ENCODE peak calls at places on chromosomes 1 and 21, in nine cellular contexts. W is Panc1, A is K562, V is HepG2, S is HL-60, P is GM23338, J is SK-N-SH, I is GM12878, O is A549. N is an unnamed sample.

GRCh38 chr1:88799433-88799832 is 91.9 kb downstream of the GTF2B start:
- DNase-seq in W (no peak), A (no peak), V (no peak), S (peak), P (no peak), J (no peak), I (no peak), O (no peak), N (no peak)

GRCh38 chr21:39647476-39647875 is 34.7 kb downstream of the B3GALT5 start:
- DNase-seq in W (no peak), A (no peak), V (no peak), S (no peak), P (no peak), J (no peak), I (no peak), O (no peak), N (no peak)

GRCh38 chr1:234261545-234261944 is 111.7 kb upstream of the COA6 start:
- DNase-seq in W (no peak), A (no peak), V (no peak), S (no peak), P (no peak), J (no peak), I (no peak), O (no peak), N (no peak)

GRCh38 chr21:37384416-37384815 is 17.8 kb downstream of the DYRK1A start:
- DNase-seq in W (no peak), A (no peak), V (no peak), S (no peak), P (no peak), J (no peak), I (no peak), O (no peak), N (no peak)

GRCh38 chr1:23210351-23210785 is 6.9 kb downstream of the HTR1D start:
- DNase-seq in W (no peak), A (no peak), V (no peak), S (no peak), P (peak), J (no peak), I (no peak), O (no peak), N (peak)

GRCh38 chr1:3492545-3493246 is 38.2 kb downstream of the ARHGEF16 start:
- DNase-seq in W (no peak), A (no peak), V (no peak), S (no peak), P (no peak), J (no peak), I (no peak), O (no peak), N (no peak)

GRCh38 chr1:60672435-60672834 is 409.9 kb upstream of the NFIA start:
- DNase-seq in W (no peak), A (no peak), V (no peak), S (no peak), P (no peak), J (no peak), I (no peak), O (no peak), N (no peak)

GRCh38 chr1:36922071-36922470 is 112.2 kb downstream of the GRIK3 start:
- DNase-seq in W (no peak), A (no peak), V (no peak), S (no peak), P (no peak), J (no peak), I (no peak), O (no peak), N (no peak)

GRCh38 chr21:42614391-42614790 is 39.0 kb upstream of the PDE9A start:
- DNase-seq in W (no peak), A (no peak), V (no peak), S (no peak), P (no peak), J (no peak), I (no peak), O (no peak), N (no peak)

DNA sequence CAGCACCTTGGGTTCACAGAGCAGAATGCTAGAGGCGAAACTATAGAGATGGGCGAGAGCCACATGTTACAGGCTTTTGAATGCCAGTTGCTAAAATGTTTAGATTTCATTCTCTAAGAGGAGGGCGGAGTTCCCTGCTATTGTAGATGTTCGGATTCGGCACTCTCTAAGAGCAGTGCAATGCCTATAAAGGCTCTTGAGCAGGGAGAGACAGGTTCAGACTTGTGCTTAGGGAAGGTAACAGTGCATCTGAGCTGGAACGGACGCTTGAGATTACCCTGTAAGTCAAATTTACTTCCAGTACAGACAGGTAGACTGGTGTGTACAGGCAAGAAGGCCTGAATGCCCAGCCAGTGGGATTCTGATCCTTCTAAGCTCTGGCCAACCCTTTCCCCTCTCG is 15.3 kb downstream of the LURAP1 start:
- DNase-seq in W (no peak), A (no peak), V (no peak), S (no peak), P (no peak), J (no peak), I (no peak), O (no peak), N (no peak)
- TF ChIP-seq REST in W (no peak), A (no peak), V (no peak), S (no peak), P (no peak), J (no peak), I (no peak), O (no peak), N (no peak)

GRCh38 chr1:119648620-119649004 is 546 bp upstream of the ZNF697 start:
- DNase-seq in W (no peak), A (no peak), V (no peak), S (no peak), P (peak), J (no peak), I (no peak), O (no peak), N (no peak)

GRCh38 chr1:119651133-119651532 is 3.1 kb upstream of the ZNF697 start:
- DNase-seq in W (no peak), A (no peak), V (no peak), S (no peak), P (no peak), J (no peak), I (no peak), O (no peak), N (no peak)

GRCh38 chr1:119647734-119648619 is at the start of gene ZNF697:
- DNase-seq in W (peak), A (peak), V (peak), S (peak), P (peak), J (peak), I (peak), O (peak), N (peak)

GRCh38 chr1:119646521-119647227 is 1.4 kb downstream of the ZNF697 start:
- DNase-seq in W (no peak), A (peak), V (no peak), S (no peak), P (no peak), J (no peak), I (no peak), O (no peak), N (no peak)

DNA sequence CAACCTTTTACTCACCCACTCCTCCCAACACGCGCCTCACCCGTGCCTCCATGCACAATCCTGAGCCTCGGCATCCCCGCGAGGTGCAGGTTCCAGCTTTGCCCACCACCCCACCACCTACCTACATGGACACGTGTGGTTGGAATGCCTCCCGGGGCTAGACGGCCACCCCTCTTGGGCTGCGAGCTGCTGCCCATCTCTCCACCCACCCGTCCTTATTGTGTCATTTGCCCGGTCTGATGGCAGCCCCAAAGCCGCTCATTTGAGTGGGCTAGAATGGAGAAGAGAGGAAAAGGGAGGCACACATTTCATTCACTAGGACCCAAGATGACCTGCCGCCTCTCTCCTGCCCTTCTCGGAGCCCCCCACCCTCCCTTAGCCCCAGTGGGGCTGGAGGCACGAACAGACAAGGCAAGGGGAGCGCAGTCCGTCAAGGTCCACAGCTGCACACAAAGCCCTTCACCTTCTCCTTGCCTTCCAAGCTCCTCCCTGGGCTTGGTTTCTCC is 785 bp downstream of the ZNF697 start:
- DNase-seq in W (no peak), A (no peak), V (no peak), S (no peak), P (no peak), J (peak), I (no peak), O (no peak), N (no peak)
- TF ChIP-seq REST in W (no peak), A (no peak), V (no peak), S (no peak), P (no peak), J (no peak), I (no peak), O (no peak), N (no peak)

GRCh38 chr1:39407889-39408640 is 83.4 kb upstream of the BMP8A start:
- DNase-seq in W (no peak), A (no peak), V (peak), S (no peak), P (peak), J (no peak), I (no peak), O (no peak), N (no peak)
- TF ChIP-seq REST in W (no peak), A (no peak), V (no peak), S (no peak), P (no peak), J (no peak), I (no peak), O (no peak), N (no peak)

DNA sequence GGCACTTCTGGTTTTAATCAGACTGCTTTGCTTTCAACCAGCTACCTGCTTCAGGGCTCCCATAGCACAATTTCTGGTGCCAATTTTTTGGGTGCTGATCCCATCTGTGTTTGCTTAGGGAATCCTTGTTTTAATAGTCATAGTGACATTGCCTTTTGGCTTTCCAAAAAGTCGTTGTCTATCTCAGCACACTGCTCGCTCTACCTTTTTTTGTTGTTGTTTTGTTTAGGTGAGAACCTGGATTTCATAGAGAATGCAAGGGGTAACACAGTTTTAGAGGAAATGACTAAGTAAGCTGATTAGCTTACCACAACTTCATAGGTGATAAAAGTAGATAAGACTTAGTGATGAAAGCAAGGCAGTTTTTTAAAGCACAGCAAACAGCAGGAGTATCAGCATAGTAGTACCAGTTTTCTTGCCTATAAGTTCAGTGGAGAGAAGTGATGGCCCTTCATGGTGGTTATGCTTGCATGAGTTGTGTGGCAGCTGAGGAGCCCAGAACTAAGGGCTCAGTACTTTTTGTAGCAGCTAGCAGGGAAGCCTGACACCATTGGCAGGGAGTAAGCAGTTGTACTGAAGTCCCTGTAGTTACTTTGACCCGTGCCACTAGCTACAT is 31.3 kb downstream of the NEK7 start:
- DNase-seq in W (no peak), A (peak), V (no peak), S (no peak), P (no peak), J (no peak), I (no peak), O (no peak), N (no peak)
- TF ChIP-seq REST in W (no peak), A (no peak), V (no peak), S (no peak), P (no peak), J (no peak), I (no peak), O (no peak), N (no peak)

GRCh38 chr1:221239911-221240310 is 360.7 kb downstream of the HLX start:
- DNase-seq in W (no peak), A (no peak), V (no peak), S (no peak), P (no peak), J (no peak), I (no peak), O (no peak), N (no peak)
- TF ChIP-seq REST in W (no peak), A (no peak), V (no peak), S (no peak), P (no peak), J (no peak), I (no peak), O (no peak), N (no peak)

DNA sequence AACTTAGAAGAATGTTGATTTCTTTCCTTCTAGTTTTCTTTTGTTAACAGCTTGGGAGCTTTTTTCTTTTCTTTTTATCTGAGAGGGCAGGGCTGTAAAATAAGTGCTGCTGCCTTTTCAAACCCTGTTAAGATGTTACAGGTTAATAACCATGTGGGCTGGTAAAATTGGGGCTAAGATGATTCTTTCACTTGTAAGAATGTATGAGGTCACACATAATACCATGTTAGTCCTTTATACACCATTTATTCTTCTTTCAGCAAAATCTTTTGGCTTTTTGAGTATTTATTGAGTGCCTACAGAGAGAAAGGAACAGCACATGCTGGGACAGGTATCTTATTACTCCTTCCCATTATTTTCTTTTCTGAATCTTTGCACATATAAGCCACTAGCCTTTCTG is 6.1 kb upstream of the AK4 start:
- DNase-seq in W (no peak), A (no peak), V (no peak), S (no peak), P (no peak), J (no peak), I (no peak), O (no peak), N (no peak)
- TF ChIP-seq REST in W (no peak), A (no peak), V (no peak), S (no peak), P (no peak), J (no peak), I (no peak), O (no peak), N (no peak)

GRCh38 chr1:15351301-15351700 is 58.4 kb upstream of the EFHD2 start:
- DNase-seq in W (no peak), A (no peak), V (no peak), S (no peak), P (no peak), J (no peak), I (no peak), O (no peak), N (no peak)

GRCh38 chr1:15350551-15351200 is 59.0 kb upstream of the EFHD2 start:
- DNase-seq in W (no peak), A (no peak), V (no peak), S (no peak), P (no peak), J (no peak), I (no peak), O (no peak), N (no peak)

GRCh38 chr1:15353839-15354579 is 55.7 kb upstream of the EFHD2 start:
- DNase-seq in W (no peak), A (no peak), V (peak), S (no peak), P (no peak), J (peak), I (no peak), O (no peak), N (peak)

GRCh38 chr1:15350151-15350550 is 59.5 kb upstream of the EFHD2 start:
- DNase-seq in W (no peak), A (no peak), V (no peak), S (no peak), P (no peak), J (no peak), I (no peak), O (no peak), N (no peak)

GRCh38 chr1:15352122-15352957 is 57.3 kb upstream of the EFHD2 start:
- DNase-seq in W (peak), A (peak), V (peak), S (no peak), P (no peak), J (no peak), I (no peak), O (peak), N (peak)
- TF ChIP-seq REST in W (no peak), A (no peak), V (no peak), S (no peak), P (no peak), J (no peak), I (no peak), O (no peak), N (no peak)

GRCh38 chr1:53339736-53340385 is 12.0 kb upstream of the LRP8 start:
- DNase-seq in W (no peak), A (no peak), V (no peak), S (no peak), P (no peak), J (no peak), I (no peak), O (no peak), N (no peak)
- TF ChIP-seq REST in W (no peak), A (no peak), V (no peak), S (no peak), P (no peak), J (no peak), I (no peak), O (no peak), N (no peak)